ENCODE peak calls at places on chromosome 5, in ten cellular contexts. W is spleen, M is left ventricle myocardium inferior, Z is ascending aorta, D is astrocyte, O is endodermal cell, J is A673, A is mammary epithelial cell, I is cardiac muscle cell, S is GM12878. K is an unnamed sample. For H3K36me3 and H3K4me1, the result is how much of the 10 kb centered on the place peaks cover.

GRCh38 chr5:57768771-57769170 is 286.2 kb upstream of the ACTBL2 start:
- DNase-seq in M (no peak), O (no peak), J (no peak), W (no peak), I (no peak), Z (no peak), D (no peak), S (no peak), A (no peak), K (no peak)

GRCh38 chr5:9069650-9070049 is 476.2 kb downstream of the SEMA5A start:
- DNase-seq in D (peak), S (no peak), J (no peak), W (no peak), M (no peak), A (no peak), Z (no peak), I (no peak), O (no peak), K (no peak)

GRCh38 chr5:586751-587285 is 25.3 kb upstream of the CEP72 start:
- DNase-seq in I (no peak), W (no peak), J (no peak), M (no peak), S (no peak), O (no peak), Z (no peak), A (no peak), D (no peak), K (no peak)

GRCh38 chr5:58149345-58149744 is 310.5 kb downstream of the PLK2 start:
- DNase-seq in I (no peak), J (no peak), M (no peak), Z (no peak), D (peak), A (peak), S (no peak), W (no peak), O (no peak), K (no peak)

GRCh38 chr5:55176176-55176818 is 3.3 kb upstream of the CDC20B start:
- DNase-seq in S (no peak), M (peak), D (no peak), A (peak), Z (no peak), J (peak), W (peak), O (peak), I (peak), K (peak)

GRCh38 chr5:151053796-151054490 is 26.9 kb downstream of the TNIP1 start:
- DNase-seq in A (no peak), J (no peak), O (no peak), M (no peak), D (no peak), I (no peak), Z (no peak), W (peak), S (no peak), K (no peak)

GRCh38 chr5:87020099-87020934 is 247.4 kb upstream of the RASA1 start:
- DNase-seq in D (no peak), Z (peak), M (peak), W (peak), J (peak), A (peak), I (peak), O (peak), S (peak), K (peak)

GRCh38 chr5:4879075-4879474 is 261.1 kb upstream of the ADAMTS16 start:
- DNase-seq in D (no peak), Z (no peak), I (no peak), S (no peak), A (no peak), W (no peak), O (no peak), M (no peak), J (no peak), K (no peak)

GRCh38 chr5:91016954-91017690 is 366.0 kb downstream of the ARRDC3 start:
- DNase-seq in W (no peak), D (peak), M (no peak), Z (no peak), I (peak), O (no peak), A (peak), S (no peak), J (no peak), K (no peak)

GRCh38 chr5:180041501-180042274 is 29.9 kb downstream of the RNF130 start:
- DNase-seq in A (no peak), I (no peak), M (no peak), Z (no peak), D (no peak), W (no peak), O (no peak), J (no peak), S (no peak), K (no peak)

GRCh38 chr5:171269717-171270116 is 39.3 kb upstream of the TLX3 start:
- DNase-seq in M (no peak), S (no peak), I (peak), O (no peak), A (no peak), Z (no peak), J (no peak), W (no peak), D (peak), K (no peak)

GRCh38 chr5:137731201-137731600 is 4.7 kb downstream of the KLHL3 start:
- DNase-seq in S (no peak), Z (no peak), M (no peak), J (no peak), O (no peak), W (no peak), D (no peak), I (peak), A (no peak), K (no peak)

GRCh38 chr5:87120518-87121314 is 147.0 kb upstream of the RASA1 start:
- DNase-seq in O (no peak), S (no peak), J (peak), M (no peak), A (peak), W (no peak), Z (no peak), I (peak), D (peak), K (no peak)

GRCh38 chr5:31921852-31922305 is 252.2 kb downstream of the GOLPH3 start:
- DNase-seq in Z (no peak), M (no peak), I (peak), W (no peak), J (no peak), S (no peak), A (peak), O (no peak), D (peak), K (no peak)

GRCh38 chr5:28402590-28403301 is 1364.4 kb upstream of the CDH9 start:
- DNase-seq in S (no peak), W (no peak), I (no peak), D (no peak), J (no peak), O (peak), M (no peak), A (no peak), Z (no peak), K (no peak)

GRCh38 chr5:133877351-133878235 is 90.8 kb downstream of the C5orf15 start:
- DNase-seq in M (no peak), A (no peak), I (no peak), Z (no peak), S (no peak), J (no peak), D (no peak), O (no peak), W (peak), K (no peak)

GRCh38 chr5:107418902-107419301 is 251.8 kb downstream of the EFNA5 start:
- DNase-seq in A (no peak), M (no peak), W (no peak), J (no peak), D (no peak), O (no peak), I (no peak), S (no peak), Z (no peak), K (no peak)

GRCh38 chr5:149898811-149899210 is 45.8 kb downstream of the PDE6A start:
- DNase-seq in S (no peak), A (no peak), Z (no peak), D (no peak), O (no peak), J (no peak), M (no peak), W (no peak), I (no peak), K (no peak)

GRCh38 chr5:100790170-100790665 is 112.9 kb downstream of the ST8SIA4 start:
- DNase-seq in M (no peak), S (no peak), I (no peak), W (peak), O (peak), J (no peak), Z (no peak), D (no peak), A (no peak), K (peak)

GRCh38 chr5:140549237-140550144 is 2.0 kb downstream of the EIF4EBP3 start:
- DNase-seq in M (no peak), I (peak), J (peak), D (no peak), O (peak), Z (no peak), A (no peak), S (no peak), W (no peak), K (no peak)

GRCh38 chr5:140548791-140549190 is 1.3 kb downstream of the EIF4EBP3 start:
- DNase-seq in I (no peak), M (no peak), S (no peak), W (no peak), O (no peak), J (no peak), D (no peak), Z (no peak), A (no peak), K (no peak)

GRCh38 chr5:140547508-140548299 is at the start of gene EIF4EBP3:
- DNase-seq in S (peak), M (peak), J (peak), I (peak), D (peak), Z (peak), O (peak), W (peak), A (peak), K (peak)

GRCh38 chr5:140546851-140547507 is 483 bp upstream of the EIF4EBP3 start:
- DNase-seq in D (no peak), J (peak), I (no peak), Z (no peak), S (no peak), W (peak), A (no peak), O (peak), M (no peak), K (no peak)

DNA sequence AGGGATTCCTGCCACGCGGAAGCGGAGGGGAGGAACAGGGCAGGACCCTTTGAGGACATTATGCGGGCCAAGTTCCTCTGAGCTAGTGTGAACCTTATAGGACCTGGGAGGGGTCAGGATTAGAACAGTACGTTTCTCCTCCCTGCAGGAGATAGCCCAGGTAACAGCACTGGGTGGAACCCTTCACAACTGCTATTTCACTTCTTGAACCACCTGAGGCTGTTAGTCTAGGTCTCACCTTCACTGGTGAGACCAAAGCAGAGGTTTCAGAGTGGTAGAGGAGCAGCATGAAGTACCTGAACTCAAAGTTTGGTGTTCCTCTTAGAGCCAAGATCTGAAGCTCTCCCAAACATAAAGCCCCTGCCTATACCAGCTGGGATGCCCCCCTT is 832 bp downstream of the EIF4EBP3 start:
- DNase-seq in I (no peak), O (no peak), A (no peak), D (no peak), S (no peak), J (no peak), W (no peak), M (no peak), Z (no peak), K (no peak)
- H3K36me3 ChIP-seq in I (under half), O (half or more), A (under half), D (under half), S (under half), J (under half), W (under half), M (half or more), Z (under half), K (half or more)

DNA sequence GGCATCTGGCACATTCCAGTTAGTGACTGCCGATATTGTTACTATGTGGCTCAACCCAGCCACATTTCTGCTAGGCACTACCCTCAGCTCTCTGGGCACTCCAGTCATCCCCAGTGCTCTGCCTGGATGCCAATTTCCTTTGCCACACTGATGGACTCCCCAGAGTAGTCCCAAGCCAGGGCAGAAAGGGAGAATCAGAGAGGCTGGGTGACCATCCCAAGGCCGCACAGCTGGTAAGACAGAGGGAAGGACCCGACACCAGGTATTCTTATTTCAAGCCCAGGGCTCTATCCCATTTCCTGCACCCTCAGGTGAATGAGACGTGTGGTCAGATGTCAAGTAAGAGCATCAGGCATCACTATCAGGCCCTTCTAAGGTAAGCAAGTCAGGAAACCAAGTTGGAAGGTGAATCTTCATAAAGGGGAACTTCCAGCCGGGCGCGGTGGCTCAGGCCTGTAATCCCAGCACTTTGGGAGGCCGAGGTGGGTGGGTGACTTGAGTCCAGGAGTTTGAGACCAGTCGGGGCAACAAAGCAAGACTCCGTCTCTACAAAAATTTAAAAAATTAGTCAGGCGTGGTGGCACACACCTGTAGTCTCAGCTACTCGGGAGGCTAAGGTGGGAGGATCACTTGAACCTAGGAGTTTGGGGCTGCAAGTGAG is 38.6 kb downstream of the SH3PXD2B start:
- DNase-seq in D (no peak), W (no peak), A (no peak), M (no peak), I (no peak), J (no peak), S (no peak), Z (no peak), O (no peak), K (no peak)
- H3K4me1 ChIP-seq in D (half or more), W (under half), A (under half), M (half or more), I (under half), J (under half), S (under half), Z (under half), O (under half), K (under half)

GRCh38 chr5:159104058-159104651 is 4.4 kb upstream of the EBF1 start:
- DNase-seq in J (no peak), O (peak), A (no peak), I (peak), Z (no peak), M (no peak), W (peak), D (peak), S (no peak), K (no peak)
- TF ChIP-seq CTCF in J (peak), O (peak), A (no peak), I (peak), Z (no peak), M (peak), W (no peak), D (peak), S (no peak), K (no peak)

GRCh38 chr5:14370386-14370785 is 211.2 kb upstream of the OTULINL start:
- DNase-seq in M (no peak), I (no peak), W (no peak), Z (no peak), D (no peak), O (no peak), A (no peak), J (no peak), S (no peak), K (no peak)

GRCh38 chr5:14365831-14366435 is 215.7 kb upstream of the OTULINL start:
- DNase-seq in A (peak), J (no peak), D (peak), O (no peak), S (no peak), I (no peak), Z (no peak), W (no peak), M (no peak), K (no peak)

GRCh38 chr5:14367364-14367763 is 214.2 kb upstream of the OTULINL start:
- DNase-seq in Z (no peak), J (no peak), D (no peak), A (no peak), O (no peak), M (no peak), W (no peak), I (no peak), S (no peak), K (no peak)

GRCh38 chr5:14366763-14367162 is 214.8 kb upstream of the OTULINL start:
- DNase-seq in O (no peak), I (no peak), Z (no peak), A (no peak), S (no peak), W (no peak), J (no peak), M (no peak), D (no peak), K (no peak)

DNA sequence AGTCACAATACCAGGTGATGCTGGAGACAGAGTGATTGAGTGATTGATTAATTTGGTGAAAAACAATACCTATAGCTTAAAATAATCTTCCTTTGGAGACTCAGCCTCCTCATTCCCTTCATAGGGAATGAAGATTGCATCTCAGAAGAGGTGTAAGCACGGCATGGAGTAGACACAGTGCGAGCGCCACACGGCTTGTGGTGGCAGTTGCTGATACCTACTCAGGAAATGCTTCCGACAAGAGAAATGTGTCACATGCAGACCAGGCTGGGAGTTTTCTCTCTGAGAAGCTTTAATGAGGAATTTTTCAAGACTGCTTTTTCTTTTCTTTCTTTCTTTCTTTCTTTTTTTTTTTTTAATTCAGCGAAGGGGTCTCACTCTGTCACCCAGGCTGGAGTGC is 211.8 kb upstream of the OTULINL start:
- DNase-seq in Z (no peak), O (no peak), I (no peak), M (no peak), S (no peak), J (no peak), W (no peak), D (no peak), A (no peak), K (no peak)
- H3K36me3 ChIP-seq in Z (half or more), O (half or more), I (half or more), M (half or more), S (under half), J (under half), W (under half), D (half or more), A (half or more), K (under half)

GRCh38 chr5:132487841-132488555 is 2.6 kb downstream of the IRF1 start:
- DNase-seq in O (peak), A (no peak), I (no peak), S (no peak), W (peak), J (no peak), D (no peak), Z (no peak), M (peak), K (peak)

GRCh38 chr5:132489051-132489770 is 1.4 kb downstream of the IRF1 start:
- DNase-seq in A (no peak), W (peak), J (no peak), Z (no peak), I (no peak), M (no peak), S (no peak), D (no peak), O (peak), K (peak)

GRCh38 chr5:132489871-132490483 is 596 bp downstream of the IRF1 start:
- DNase-seq in D (peak), S (no peak), M (peak), I (peak), W (peak), J (peak), A (no peak), O (peak), Z (no peak), K (peak)

GRCh38 chr5:132487095-132487428 is 3.5 kb downstream of the IRF1 start:
- DNase-seq in A (no peak), J (no peak), Z (no peak), M (no peak), O (peak), S (no peak), W (no peak), D (no peak), I (no peak), K (no peak)

GRCh38 chr5:132488590-132488989 is 2.0 kb downstream of the IRF1 start:
- DNase-seq in Z (no peak), A (no peak), I (no peak), D (no peak), J (no peak), O (no peak), M (no peak), S (no peak), W (no peak), K (no peak)
- H3K4me1 ChIP-seq in Z (under half), A (under half), I (under half), D (under half), J (under half), O (under half), M (half or more), S (under half), W (half or more), K (under half)

DNA sequence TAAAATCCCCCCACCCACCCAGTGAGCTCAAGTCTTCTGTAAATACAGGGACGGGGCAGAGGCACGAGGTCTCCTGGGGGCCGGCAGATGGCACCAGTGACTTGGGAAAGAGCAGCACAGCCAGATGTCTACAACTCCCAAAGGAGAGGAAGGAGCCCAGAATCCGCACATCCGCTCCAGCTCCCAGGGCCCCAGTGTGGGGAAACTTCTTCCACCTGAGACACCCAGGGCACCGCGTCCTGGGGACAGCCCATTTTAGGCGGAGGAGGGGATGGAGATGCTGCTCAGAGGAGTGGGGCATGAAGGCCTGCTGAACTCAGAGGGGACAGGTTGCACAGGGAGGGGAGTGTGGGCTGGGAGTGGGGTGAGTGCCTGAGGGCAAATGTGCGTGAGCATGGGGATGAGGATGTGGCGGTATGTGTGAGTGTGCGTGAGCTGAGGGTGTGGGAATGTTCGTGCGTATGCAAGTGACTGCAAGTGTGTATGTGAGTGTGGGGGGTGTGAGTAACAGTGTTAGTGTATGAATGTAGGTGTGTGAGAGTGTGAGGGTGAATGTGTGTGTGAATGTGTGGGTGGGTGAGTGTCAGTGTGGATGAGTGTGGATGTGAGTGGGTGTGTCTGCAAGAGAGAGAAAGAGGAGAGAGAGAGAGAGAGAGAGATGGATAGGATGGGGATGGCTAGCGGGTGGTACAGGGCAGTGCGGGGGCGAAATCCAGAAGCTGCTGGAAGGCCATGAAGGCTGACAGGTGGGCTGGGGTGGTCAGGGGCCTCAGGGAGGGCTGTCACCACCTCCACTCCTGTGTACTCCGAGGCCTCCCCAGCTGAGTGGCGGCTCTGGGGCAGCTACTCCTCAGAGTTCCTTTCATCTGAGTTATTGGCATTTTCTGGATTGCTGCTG is 63.5 kb downstream of the DUSP1 start:
- DNase-seq in M (no peak), W (peak), S (no peak), J (peak), I (peak), A (peak), O (peak), Z (no peak), D (peak), K (peak)
- TF ChIP-seq CTCF in M (peak), W (peak), S (peak), J (peak), I (peak), A (peak), O (peak), Z (no peak), D (peak), K (peak)

GRCh38 chr5:96752341-96753016 is 55.3 kb downstream of the ERAP1 start:
- DNase-seq in A (peak), I (peak), D (peak), M (no peak), Z (no peak), W (no peak), O (no peak), J (peak), S (no peak), K (peak)

GRCh38 chr5:96751203-96752169 is 56.3 kb downstream of the ERAP1 start:
- DNase-seq in W (no peak), M (no peak), J (no peak), S (no peak), D (no peak), I (no peak), Z (no peak), A (no peak), O (no peak), K (peak)

GRCh38 chr5:96753017-96753397 is 54.7 kb downstream of the ERAP1 start:
- DNase-seq in D (no peak), W (no peak), A (no peak), S (no peak), I (no peak), M (no peak), O (no peak), J (no peak), Z (no peak), K (no peak)

GRCh38 chr5:96756985-96757384 is 50.8 kb downstream of the ERAP1 start:
- DNase-seq in M (no peak), A (no peak), I (no peak), W (no peak), Z (no peak), S (no peak), D (no peak), O (no peak), J (no peak), K (no peak)

GRCh38 chr5:96753848-96754247 is 53.9 kb downstream of the ERAP1 start:
- DNase-seq in I (no peak), Z (no peak), A (no peak), J (no peak), D (no peak), W (no peak), O (no peak), S (no peak), M (no peak), K (no peak)
- H3K36me3 ChIP-seq in I (under half), Z (half or more), A (half or more), J (under half), D (half or more), W (half or more), O (under half), S (under half), M (half or more), K (under half)